ENCODE peak calls at places on chromosomes 16 and 17, in nine cellular contexts. One of them, this sample, is unnamed.

GRCh38 chr16:46833465-46833810 is 2.5 kb upstream of the C16orf87 start:
- DNase-seq in coronary artery: no peak
- DNase-seq in fibroblast of pulmonary artery: no peak
- DNase-seq in upper lobe of left lung: no peak
- DNase-seq in tibial artery: no peak
- DNase-seq in MM.1S: no peak
- DNase-seq in body of pancreas: no peak
- DNase-seq in CD8-positive, alpha-beta T cell: no peak
- DNase-seq in cardiac fibroblast: no peak
- DNase-seq in this sample: no peak

GRCh38 chr17:73465851-73466250 is 154.1 kb upstream of the CDC42EP4 start:
- DNase-seq in coronary artery: no peak
- DNase-seq in fibroblast of pulmonary artery: no peak
- DNase-seq in upper lobe of left lung: no peak
- DNase-seq in tibial artery: no peak
- DNase-seq in MM.1S: no peak
- DNase-seq in body of pancreas: no peak
- DNase-seq in CD8-positive, alpha-beta T cell: no peak
- DNase-seq in cardiac fibroblast: no peak
- DNase-seq in this sample: no peak

GRCh38 chr17:72342582-72343527 is 222.0 kb downstream of the SOX9 start:
- DNase-seq in coronary artery: no peak
- DNase-seq in fibroblast of pulmonary artery: peak
- DNase-seq in upper lobe of left lung: peak
- DNase-seq in tibial artery: no peak
- DNase-seq in MM.1S: no peak
- DNase-seq in body of pancreas: no peak
- DNase-seq in CD8-positive, alpha-beta T cell: no peak
- DNase-seq in cardiac fibroblast: peak
- DNase-seq in this sample: no peak

GRCh38 chr16:10314811-10315210 is 71.0 kb upstream of the ATF7IP2 start:
- DNase-seq in coronary artery: no peak
- DNase-seq in fibroblast of pulmonary artery: peak
- DNase-seq in upper lobe of left lung: no peak
- DNase-seq in tibial artery: no peak
- DNase-seq in MM.1S: peak
- DNase-seq in body of pancreas: no peak
- DNase-seq in CD8-positive, alpha-beta T cell: no peak
- DNase-seq in cardiac fibroblast: peak
- DNase-seq in this sample: peak

GRCh38 chr17:20955437-20956323 is 87.1 kb downstream of the USP22 start:
- DNase-seq in coronary artery: no peak
- DNase-seq in fibroblast of pulmonary artery: peak
- DNase-seq in upper lobe of left lung: no peak
- DNase-seq in tibial artery: peak
- DNase-seq in MM.1S: no peak
- DNase-seq in body of pancreas: no peak
- DNase-seq in CD8-positive, alpha-beta T cell: no peak
- DNase-seq in cardiac fibroblast: peak
- DNase-seq in this sample: no peak

GRCh38 chr16:4936181-4936990 is 562 bp downstream of the PPL start:
- DNase-seq in coronary artery: no peak
- DNase-seq in fibroblast of pulmonary artery: no peak
- DNase-seq in upper lobe of left lung: peak
- DNase-seq in tibial artery: peak
- DNase-seq in MM.1S: no peak
- DNase-seq in body of pancreas: peak
- DNase-seq in CD8-positive, alpha-beta T cell: no peak
- DNase-seq in cardiac fibroblast: peak
- DNase-seq in this sample: no peak

GRCh38 chr16:68629315-68629900 is 15.7 kb upstream of the CDH3 start:
- DNase-seq in coronary artery: no peak
- DNase-seq in fibroblast of pulmonary artery: no peak
- DNase-seq in upper lobe of left lung: no peak
- DNase-seq in tibial artery: no peak
- DNase-seq in MM.1S: no peak
- DNase-seq in body of pancreas: no peak
- DNase-seq in CD8-positive, alpha-beta T cell: no peak
- DNase-seq in cardiac fibroblast: no peak
- DNase-seq in this sample: no peak

GRCh38 chr17:58527306-58527705 is 12.9 kb upstream of the MTMR4 start:
- DNase-seq in coronary artery: no peak
- DNase-seq in fibroblast of pulmonary artery: peak
- DNase-seq in upper lobe of left lung: no peak
- DNase-seq in tibial artery: no peak
- DNase-seq in MM.1S: no peak
- DNase-seq in body of pancreas: no peak
- DNase-seq in CD8-positive, alpha-beta T cell: no peak
- DNase-seq in cardiac fibroblast: no peak
- DNase-seq in this sample: peak

DNA sequence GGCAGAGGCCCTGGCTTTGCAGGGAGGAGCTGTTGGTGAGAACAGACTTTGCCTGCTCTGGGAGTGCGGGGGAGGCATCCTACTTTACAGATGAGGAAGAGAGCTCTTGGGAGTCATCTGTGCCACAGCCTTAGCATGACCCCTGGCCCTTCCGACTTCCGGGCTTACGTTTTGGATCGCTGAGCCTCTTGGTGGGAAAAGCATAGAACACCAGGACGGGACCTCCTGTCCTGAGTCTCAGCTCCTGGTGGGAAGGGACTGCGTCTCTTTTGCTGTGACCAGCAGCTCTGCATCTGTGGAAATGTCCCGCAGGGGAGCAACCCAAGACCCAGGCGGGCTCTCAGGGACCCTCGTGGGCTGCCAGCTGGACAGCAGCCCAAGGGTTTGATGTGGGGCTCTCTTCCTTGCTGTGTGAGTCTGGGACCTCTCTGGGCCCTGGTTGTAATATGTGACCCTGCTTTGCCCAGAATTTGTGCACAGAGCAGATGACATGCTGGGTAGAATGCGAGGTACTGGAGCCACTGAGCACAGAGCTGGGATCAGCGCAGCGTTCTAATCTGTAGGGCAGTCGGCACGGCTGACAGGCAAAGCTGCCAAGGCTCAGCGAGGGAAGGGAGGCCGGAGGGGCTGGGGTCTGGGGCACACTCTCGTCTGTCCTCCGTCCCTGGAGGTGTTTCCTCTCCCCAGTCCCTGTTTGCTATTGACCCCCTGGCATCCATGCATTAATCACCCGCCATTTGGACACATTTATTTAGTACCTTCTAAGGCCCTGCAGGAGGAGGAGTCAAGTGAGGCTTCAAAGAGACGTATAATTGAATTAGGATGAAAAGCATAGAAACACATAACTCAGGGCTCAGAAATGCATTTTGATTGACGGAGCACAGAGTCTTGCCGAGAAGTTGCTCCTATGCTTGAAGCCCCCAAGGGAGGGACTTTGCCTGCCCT is 64.0 kb downstream of the NT5M start:
- DNase-seq in coronary artery: no peak
- DNase-seq in fibroblast of pulmonary artery: no peak
- DNase-seq in upper lobe of left lung: no peak
- DNase-seq in tibial artery: no peak
- DNase-seq in MM.1S: no peak
- DNase-seq in body of pancreas: no peak
- DNase-seq in CD8-positive, alpha-beta T cell: no peak
- DNase-seq in cardiac fibroblast: no peak
- DNase-seq in this sample: no peak
- H3K4me3 ChIP-seq in coronary artery: no peak
- H3K4me3 ChIP-seq in fibroblast of pulmonary artery: no peak
- H3K4me3 ChIP-seq in upper lobe of left lung: no peak
- H3K4me3 ChIP-seq in tibial artery: no peak
- H3K4me3 ChIP-seq in MM.1S: no peak
- H3K4me3 ChIP-seq in body of pancreas: no peak
- H3K4me3 ChIP-seq in CD8-positive, alpha-beta T cell: no peak
- H3K4me3 ChIP-seq in cardiac fibroblast: no peak
- H3K4me3 ChIP-seq in this sample: no peak

GRCh38 chr17:40576113-40576740 is 11.0 kb upstream of the CCR7 start:
- DNase-seq in coronary artery: no peak
- DNase-seq in fibroblast of pulmonary artery: no peak
- DNase-seq in upper lobe of left lung: no peak
- DNase-seq in tibial artery: no peak
- DNase-seq in MM.1S: no peak
- DNase-seq in body of pancreas: no peak
- DNase-seq in CD8-positive, alpha-beta T cell: no peak
- DNase-seq in cardiac fibroblast: no peak
- DNase-seq in this sample: no peak

GRCh38 chr17:40574292-40574691 is 9.0 kb upstream of the CCR7 start:
- DNase-seq in coronary artery: no peak
- DNase-seq in fibroblast of pulmonary artery: no peak
- DNase-seq in upper lobe of left lung: no peak
- DNase-seq in tibial artery: no peak
- DNase-seq in MM.1S: no peak
- DNase-seq in body of pancreas: no peak
- DNase-seq in CD8-positive, alpha-beta T cell: no peak
- DNase-seq in cardiac fibroblast: no peak
- DNase-seq in this sample: no peak

GRCh38 chr17:40579471-40579870 is 14.2 kb upstream of the CCR7 start:
- DNase-seq in coronary artery: no peak
- DNase-seq in fibroblast of pulmonary artery: no peak
- DNase-seq in upper lobe of left lung: no peak
- DNase-seq in tibial artery: no peak
- DNase-seq in MM.1S: no peak
- DNase-seq in body of pancreas: no peak
- DNase-seq in CD8-positive, alpha-beta T cell: no peak
- DNase-seq in cardiac fibroblast: no peak
- DNase-seq in this sample: no peak

GRCh38 chr17:40580140-40580539 is 14.9 kb upstream of the CCR7 start:
- DNase-seq in coronary artery: no peak
- DNase-seq in fibroblast of pulmonary artery: no peak
- DNase-seq in upper lobe of left lung: no peak
- DNase-seq in tibial artery: no peak
- DNase-seq in MM.1S: no peak
- DNase-seq in body of pancreas: no peak
- DNase-seq in CD8-positive, alpha-beta T cell: no peak
- DNase-seq in cardiac fibroblast: no peak
- DNase-seq in this sample: no peak

DNA sequence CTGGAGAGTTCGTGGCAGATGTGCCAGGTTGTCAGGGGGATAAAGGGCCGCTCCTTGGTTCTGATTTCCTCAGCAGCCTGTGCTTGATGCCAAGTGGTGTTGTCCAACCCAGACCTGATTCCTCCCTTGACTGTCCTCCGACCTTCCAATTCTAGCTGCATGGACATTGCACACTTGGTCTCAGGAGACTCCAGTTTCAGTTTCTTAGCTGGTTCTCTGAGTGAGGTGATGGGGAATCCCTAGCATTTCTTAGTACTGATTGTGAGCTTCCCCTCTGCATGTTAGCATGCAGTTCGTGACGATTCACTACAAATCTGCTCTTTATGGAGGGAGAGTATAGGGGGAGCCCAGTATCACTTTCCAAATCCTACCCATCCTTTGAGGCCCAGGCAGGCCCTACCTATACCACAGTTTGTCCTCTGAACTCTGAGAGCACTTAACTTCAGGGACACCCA is 12.4 kb upstream of the CCR7 start:
- DNase-seq in coronary artery: no peak
- DNase-seq in fibroblast of pulmonary artery: no peak
- DNase-seq in upper lobe of left lung: no peak
- DNase-seq in tibial artery: no peak
- DNase-seq in MM.1S: peak
- DNase-seq in body of pancreas: no peak
- DNase-seq in CD8-positive, alpha-beta T cell: no peak
- DNase-seq in cardiac fibroblast: no peak
- DNase-seq in this sample: peak
- TF ChIP-seq CTCF in coronary artery: no peak
- TF ChIP-seq CTCF in fibroblast of pulmonary artery: no peak
- TF ChIP-seq CTCF in upper lobe of left lung: no peak
- TF ChIP-seq CTCF in tibial artery: no peak
- TF ChIP-seq CTCF in MM.1S: no peak
- TF ChIP-seq CTCF in body of pancreas: no peak
- TF ChIP-seq CTCF in CD8-positive, alpha-beta T cell: no peak
- TF ChIP-seq CTCF in cardiac fibroblast: no peak
- TF ChIP-seq CTCF in this sample: no peak

GRCh38 chr17:46882666-46883065 is 31.3 kb downstream of the WNT9B start:
- DNase-seq in coronary artery: no peak
- DNase-seq in fibroblast of pulmonary artery: no peak
- DNase-seq in upper lobe of left lung: no peak
- DNase-seq in tibial artery: no peak
- DNase-seq in MM.1S: no peak
- DNase-seq in body of pancreas: no peak
- DNase-seq in CD8-positive, alpha-beta T cell: no peak
- DNase-seq in cardiac fibroblast: no peak
- DNase-seq in this sample: no peak

GRCh38 chr17:46885956-46886663 is 34.7 kb downstream of the WNT9B start:
- DNase-seq in coronary artery: no peak
- DNase-seq in fibroblast of pulmonary artery: no peak
- DNase-seq in upper lobe of left lung: no peak
- DNase-seq in tibial artery: no peak
- DNase-seq in MM.1S: no peak
- DNase-seq in body of pancreas: no peak
- DNase-seq in CD8-positive, alpha-beta T cell: no peak
- DNase-seq in cardiac fibroblast: no peak
- DNase-seq in this sample: no peak

GRCh38 chr17:46885415-46885814 is 34.0 kb downstream of the WNT9B start:
- DNase-seq in coronary artery: no peak
- DNase-seq in fibroblast of pulmonary artery: no peak
- DNase-seq in upper lobe of left lung: no peak
- DNase-seq in tibial artery: no peak
- DNase-seq in MM.1S: no peak
- DNase-seq in body of pancreas: no peak
- DNase-seq in CD8-positive, alpha-beta T cell: no peak
- DNase-seq in cardiac fibroblast: no peak
- DNase-seq in this sample: no peak

GRCh38 chr17:46884552-46884951 is 33.2 kb downstream of the WNT9B start:
- DNase-seq in coronary artery: no peak
- DNase-seq in fibroblast of pulmonary artery: no peak
- DNase-seq in upper lobe of left lung: no peak
- DNase-seq in tibial artery: no peak
- DNase-seq in MM.1S: no peak
- DNase-seq in body of pancreas: no peak
- DNase-seq in CD8-positive, alpha-beta T cell: no peak
- DNase-seq in cardiac fibroblast: no peak
- DNase-seq in this sample: no peak

DNA sequence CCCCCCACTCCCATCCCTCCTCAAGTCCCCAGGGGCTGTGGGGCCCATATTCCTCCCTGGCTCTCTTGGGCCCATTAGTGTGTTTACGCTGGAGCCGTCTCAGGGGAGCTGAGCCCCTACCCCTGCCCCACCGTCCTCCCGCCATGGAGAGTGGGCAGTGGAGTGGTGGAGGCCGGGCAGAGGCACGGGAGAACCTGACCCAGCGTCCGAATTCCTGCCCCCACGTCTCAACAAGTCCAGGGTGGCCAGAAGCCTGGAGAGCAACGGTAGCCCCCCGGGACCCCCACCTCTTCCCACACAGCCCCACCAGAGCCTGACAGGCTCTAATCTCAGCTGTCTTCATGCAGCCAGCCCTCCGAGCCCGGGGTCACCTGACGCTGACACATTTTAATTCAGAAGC is 32.5 kb downstream of the WNT9B start:
- DNase-seq in coronary artery: no peak
- DNase-seq in fibroblast of pulmonary artery: no peak
- DNase-seq in upper lobe of left lung: no peak
- DNase-seq in tibial artery: no peak
- DNase-seq in MM.1S: no peak
- DNase-seq in body of pancreas: no peak
- DNase-seq in CD8-positive, alpha-beta T cell: no peak
- DNase-seq in cardiac fibroblast: no peak
- DNase-seq in this sample: no peak
- H3K4me3 ChIP-seq in coronary artery: no peak
- H3K4me3 ChIP-seq in fibroblast of pulmonary artery: no peak
- H3K4me3 ChIP-seq in upper lobe of left lung: no peak
- H3K4me3 ChIP-seq in tibial artery: no peak
- H3K4me3 ChIP-seq in MM.1S: no peak
- H3K4me3 ChIP-seq in body of pancreas: no peak
- H3K4me3 ChIP-seq in CD8-positive, alpha-beta T cell: no peak
- H3K4me3 ChIP-seq in cardiac fibroblast: no peak
- H3K4me3 ChIP-seq in this sample: no peak

GRCh38 chr17:6748617-6749016 is 7.2 kb upstream of the XAF1 start:
- DNase-seq in coronary artery: no peak
- DNase-seq in fibroblast of pulmonary artery: no peak
- DNase-seq in upper lobe of left lung: no peak
- DNase-seq in tibial artery: no peak
- DNase-seq in MM.1S: no peak
- DNase-seq in body of pancreas: no peak
- DNase-seq in CD8-positive, alpha-beta T cell: no peak
- DNase-seq in cardiac fibroblast: no peak
- DNase-seq in this sample: no peak

GRCh38 chr17:6752068-6752909 is 3.6 kb upstream of the XAF1 start:
- DNase-seq in coronary artery: peak
- DNase-seq in fibroblast of pulmonary artery: peak
- DNase-seq in upper lobe of left lung: peak
- DNase-seq in tibial artery: peak
- DNase-seq in MM.1S: no peak
- DNase-seq in body of pancreas: no peak
- DNase-seq in CD8-positive, alpha-beta T cell: no peak
- DNase-seq in cardiac fibroblast: peak
- DNase-seq in this sample: no peak

GRCh38 chr17:6753006-6753445 is 2.8 kb upstream of the XAF1 start:
- DNase-seq in coronary artery: peak
- DNase-seq in fibroblast of pulmonary artery: peak
- DNase-seq in upper lobe of left lung: peak
- DNase-seq in tibial artery: peak
- DNase-seq in MM.1S: no peak
- DNase-seq in body of pancreas: peak
- DNase-seq in CD8-positive, alpha-beta T cell: no peak
- DNase-seq in cardiac fibroblast: peak
- DNase-seq in this sample: peak

GRCh38 chr17:6753565-6753964 is 2.3 kb upstream of the XAF1 start:
- DNase-seq in coronary artery: no peak
- DNase-seq in fibroblast of pulmonary artery: peak
- DNase-seq in upper lobe of left lung: no peak
- DNase-seq in tibial artery: no peak
- DNase-seq in MM.1S: no peak
- DNase-seq in body of pancreas: no peak
- DNase-seq in CD8-positive, alpha-beta T cell: no peak
- DNase-seq in cardiac fibroblast: no peak
- DNase-seq in this sample: no peak

DNA sequence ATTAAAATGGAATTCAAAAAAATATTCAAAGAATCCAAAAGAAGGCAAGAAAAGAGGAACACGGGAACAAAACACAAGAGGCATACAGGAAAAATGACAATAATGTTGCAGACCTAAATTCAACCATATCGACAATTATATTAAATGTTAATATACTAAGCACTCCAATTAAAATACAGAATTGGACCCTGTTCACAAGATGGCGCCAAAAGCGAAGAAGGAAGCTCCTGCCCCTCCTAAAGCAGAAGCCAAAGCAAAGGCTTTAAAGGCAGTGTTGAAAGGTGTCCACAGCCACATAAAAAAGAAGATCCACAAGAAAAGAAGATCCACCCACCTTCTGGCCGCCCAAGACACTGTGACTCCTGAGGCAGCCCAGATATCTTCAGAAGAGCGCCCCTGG is 6.3 kb upstream of the XAF1 start:
- DNase-seq in coronary artery: no peak
- DNase-seq in fibroblast of pulmonary artery: peak
- DNase-seq in upper lobe of left lung: no peak
- DNase-seq in tibial artery: no peak
- DNase-seq in MM.1S: no peak
- DNase-seq in body of pancreas: no peak
- DNase-seq in CD8-positive, alpha-beta T cell: no peak
- DNase-seq in cardiac fibroblast: peak
- DNase-seq in this sample: no peak
- TF ChIP-seq CTCF in coronary artery: no peak
- TF ChIP-seq CTCF in fibroblast of pulmonary artery: peak
- TF ChIP-seq CTCF in upper lobe of left lung: no peak
- TF ChIP-seq CTCF in tibial artery: no peak
- TF ChIP-seq CTCF in MM.1S: no peak
- TF ChIP-seq CTCF in body of pancreas: no peak
- TF ChIP-seq CTCF in CD8-positive, alpha-beta T cell: no peak
- TF ChIP-seq CTCF in cardiac fibroblast: no peak
- TF ChIP-seq CTCF in this sample: no peak

This sample was measured in GM12865.